ENCODE peak calls at places on chromosomes 6 and 20, in four cellular contexts. L, A, Z and Y are unnamed samples.

GRCh38 chr20:6731951-6732580 is 35.4 kb upstream of the BMP2 start:
- DNase-seq in L (no peak), A (no peak), Z (no peak), Y (no peak)

GRCh38 chr20:59159822-59160740 is 3.5 kb upstream of the ZNF831 start:
- DNase-seq in L (no peak), A (no peak), Z (no peak), Y (peak; percentile 35)

GRCh38 chr20:42530855-42531674 is 658.6 kb downstream of the PTPRT start:
- DNase-seq in L (no peak), A (peak; percentile 34), Z (no peak), Y (peak; percentile 51)

GRCh38 chr6:140436023-140436811 is 1061.8 kb upstream of the CITED2 start:
- DNase-seq in L (peak; percentile 71), A (peak; percentile 65), Z (no peak), Y (peak; percentile 55)

GRCh38 chr20:61815176-61815575 is 250.5 kb downstream of the TAF4 start:
- DNase-seq in L (no peak), A (no peak), Z (no peak), Y (no peak)

GRCh38 chr6:26187981-26188635 is 100.9 kb downstream of the HFE start:
- DNase-seq in L (peak; percentile 77), A (no peak), Z (no peak), Y (peak; percentile 74)

GRCh38 chr6:6164367-6164766 is 156.1 kb downstream of the F13A1 start:
- DNase-seq in L (no peak), A (no peak), Z (no peak), Y (no peak)

GRCh38 chr6:166360243-166361079 is 18.1 kb upstream of the SFT2D1 start:
- DNase-seq in L (peak; percentile 19), A (no peak), Z (no peak), Y (peak; percentile 72)

GRCh38 chr6:158536891-158537798 is 22.7 kb upstream of the TMEM181 start:
- DNase-seq in L (peak; percentile 36), A (peak; percentile 79), Z (peak; percentile 88), Y (no peak)
- H2BK12ac ChIP-seq in L (no peak overlapping the region), A (no peak overlapping the region), Z (no peak overlapping the region), Y (no peak overlapping the region)

GRCh38 chr6:43739642-43740091 is 30.3 kb upstream of the VEGFA start:
- DNase-seq in L (no peak), A (peak; percentile 19), Z (no peak), Y (peak; percentile 9)
- H2BK12ac ChIP-seq in L (no peak overlapping the region), A (no peak overlapping the region), Z (peak overlapping the region; percentile 50), Y (no peak overlapping the region)

DNA sequence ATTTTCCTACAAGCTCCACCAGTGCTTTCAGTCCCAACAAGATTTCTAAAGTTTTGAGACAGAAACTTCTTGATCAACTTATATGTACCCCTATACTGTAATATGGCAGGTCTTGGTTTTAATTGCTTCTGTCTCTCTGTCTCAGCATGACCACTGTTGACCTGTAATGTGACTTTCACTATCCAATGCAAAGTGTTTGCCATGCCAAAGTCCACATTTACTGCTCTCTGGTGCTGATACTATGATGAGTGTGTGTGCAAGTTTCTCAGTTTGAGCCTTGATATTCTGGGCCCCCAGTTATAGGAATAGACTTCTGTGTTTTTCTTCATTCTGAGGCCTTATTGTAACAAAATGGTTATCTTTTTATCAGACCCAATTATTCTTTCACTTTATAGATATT is 45.8 kb downstream of the OR2J2 start:
- DNase-seq in L (no peak), A (no peak), Z (no peak), Y (no peak)
- H2BK12ac ChIP-seq in L (no peak overlapping the region), A (no peak overlapping the region), Z (no peak overlapping the region), Y (no peak overlapping the region)

DNA sequence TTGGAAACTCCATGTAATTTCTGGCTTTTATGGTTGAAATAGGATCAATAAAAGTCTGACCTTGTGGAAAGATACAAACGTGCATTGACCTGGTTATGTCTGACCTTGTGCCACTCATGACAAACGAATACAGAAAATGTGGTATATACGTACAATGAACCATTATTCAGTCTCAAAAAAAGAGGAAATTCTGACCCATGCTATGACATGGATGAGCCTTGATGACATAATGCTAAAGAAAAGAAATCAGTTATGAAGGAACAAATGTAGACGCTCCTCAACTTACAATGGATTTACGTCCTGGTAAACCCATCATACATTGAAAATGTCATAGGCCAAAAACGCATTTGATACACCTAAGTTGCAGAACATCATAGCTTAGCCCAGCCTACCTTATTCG is 309.7 kb upstream of the SULF2 start:
- DNase-seq in L (no peak), A (no peak), Z (no peak), Y (no peak)
- H2BK12ac ChIP-seq in L (no peak overlapping the region), A (no peak overlapping the region), Z (no peak overlapping the region), Y (no peak overlapping the region)

GRCh38 chr20:63161176-63161651 is 54.7 kb downstream of the YTHDF1 start:
- DNase-seq in L (no peak), A (no peak), Z (no peak), Y (no peak)

GRCh38 chr20:63158845-63159244 is 57.1 kb downstream of the YTHDF1 start:
- DNase-seq in L (no peak), A (no peak), Z (no peak), Y (no peak)

GRCh38 chr20:63159826-63160640 is 55.9 kb downstream of the YTHDF1 start:
- DNase-seq in L (no peak), A (no peak), Z (no peak), Y (no peak)

GRCh38 chr20:63162206-63162770 is 53.6 kb downstream of the YTHDF1 start:
- DNase-seq in L (no peak), A (no peak), Z (no peak), Y (no peak)

DNA sequence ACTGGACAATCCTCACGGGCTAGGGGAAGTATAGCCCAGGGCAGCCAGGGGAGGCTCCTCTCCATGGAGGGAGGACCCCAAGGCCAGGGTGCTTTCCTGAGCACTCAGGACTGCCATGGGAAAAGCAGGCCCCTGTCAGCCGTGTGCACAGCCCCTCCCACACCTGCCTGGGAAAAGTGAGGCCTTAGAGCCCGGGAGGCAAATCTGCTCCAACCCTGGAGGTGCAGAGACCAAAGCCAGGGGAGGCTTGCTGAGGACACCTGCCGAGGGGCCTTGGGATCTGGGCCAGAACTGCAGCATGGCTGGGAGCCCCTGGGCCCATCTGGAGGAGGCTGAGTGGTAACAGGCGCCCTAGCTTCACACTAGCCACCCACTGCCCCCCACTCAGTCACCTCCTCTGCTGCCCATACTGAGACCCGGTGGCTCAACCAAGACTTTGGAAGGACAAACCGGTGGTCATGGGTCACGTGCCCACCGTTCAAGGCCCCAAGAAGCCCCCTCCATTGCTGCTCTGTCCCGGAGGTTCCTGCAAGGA is 55.2 kb downstream of the YTHDF1 start:
- DNase-seq in L (no peak), A (no peak), Z (no peak), Y (no peak)
- H2BK12ac ChIP-seq in L (no peak overlapping the region), A (no peak overlapping the region), Z (no peak overlapping the region), Y (no peak overlapping the region)

GRCh38 chr6:163906006-163906710 is 491.6 kb downstream of the QKI start:
- DNase-seq in L (no peak), A (no peak), Z (no peak), Y (no peak)
- H2BK12ac ChIP-seq in L (no peak overlapping the region), A (no peak overlapping the region), Z (no peak overlapping the region), Y (no peak overlapping the region)

DNA sequence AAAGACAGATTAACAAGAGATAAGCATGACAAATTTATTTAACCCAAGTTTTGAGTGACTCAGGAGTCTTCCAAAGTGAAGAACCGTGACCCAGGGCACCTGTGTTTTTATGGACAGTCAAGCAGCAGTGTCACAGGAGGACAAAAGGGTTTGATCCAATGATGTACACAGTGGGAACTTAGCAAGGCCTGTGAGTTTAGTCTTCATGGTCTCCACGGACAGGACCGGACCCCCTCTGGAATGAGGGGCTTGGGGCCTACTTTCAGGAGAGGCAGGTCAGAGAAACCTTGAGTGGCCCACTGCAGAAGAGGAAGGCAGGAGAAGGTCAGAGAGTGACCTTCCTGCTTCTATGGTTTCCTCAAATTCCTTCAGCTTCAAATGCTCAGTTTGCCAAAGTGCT is 26.2 kb upstream of the ZMYND8 start:
- DNase-seq in L (no peak), A (no peak), Z (no peak), Y (no peak)
- H2BK12ac ChIP-seq in L (peak overlapping the region; percentile 49), A (no peak overlapping the region), Z (peak overlapping the region; percentile 86), Y (peak overlapping the region; percentile 98)

GRCh38 chr6:83539678-83540077 is 27.3 kb downstream of the PRSS35 start:
- DNase-seq in L (no peak), A (no peak), Z (no peak), Y (no peak)

GRCh38 chr6:83536647-83537589 is 24.6 kb downstream of the PRSS35 start:
- DNase-seq in L (no peak), A (no peak), Z (no peak), Y (no peak)

DNA sequence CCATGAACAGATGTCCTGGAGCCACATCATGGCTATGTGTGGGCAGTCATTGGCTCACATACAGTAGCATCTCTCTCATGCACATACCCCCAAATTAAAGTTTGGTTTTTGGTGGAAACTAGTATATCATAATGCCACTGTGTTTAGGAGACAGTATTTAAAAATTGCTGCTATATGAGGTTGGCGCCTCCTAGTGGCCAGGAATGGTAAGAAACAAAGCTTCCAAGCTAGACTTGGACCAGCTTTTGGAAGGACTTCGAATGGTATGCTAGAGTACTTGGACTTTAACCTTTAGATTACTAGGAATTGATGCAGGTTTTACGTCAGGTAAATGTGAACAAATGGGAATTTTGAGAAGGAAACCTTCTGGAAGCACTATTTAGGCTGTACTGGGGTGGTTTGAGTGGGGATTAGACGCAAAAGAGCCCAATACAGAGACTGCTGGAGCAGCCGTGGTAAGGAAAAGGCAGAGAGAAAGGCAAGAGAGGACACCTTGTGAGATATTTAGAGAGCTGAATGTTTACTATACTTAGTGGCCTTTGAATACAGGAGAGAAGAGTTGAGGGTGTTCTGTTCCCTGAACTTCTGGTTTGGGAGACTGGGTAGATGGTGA is 23.8 kb downstream of the PRSS35 start:
- DNase-seq in L (peak; percentile 40), A (peak; percentile 60), Z (peak; percentile 84), Y (peak; percentile 59)
- H2BK12ac ChIP-seq in L (no peak overlapping the region), A (no peak overlapping the region), Z (no peak overlapping the region), Y (no peak overlapping the region)

GRCh38 chr20:14434379-14435136 is 97.1 kb upstream of the FLRT3 start:
- DNase-seq in L (no peak), A (no peak), Z (no peak), Y (peak; percentile 19)
- H2BK12ac ChIP-seq in L (no peak overlapping the region), A (no peak overlapping the region), Z (no peak overlapping the region), Y (no peak overlapping the region)

GRCh38 chr20:8935878-8936277 is 133.0 kb upstream of the PLCB4 start:
- DNase-seq in L (no peak), A (no peak), Z (no peak), Y (no peak)
- H2BK12ac ChIP-seq in L (no peak overlapping the region), A (no peak overlapping the region), Z (no peak overlapping the region), Y (no peak overlapping the region)